ENCODE peak calls at places on chromosomes 16 and 17, in four cellular contexts. W, Z, P and E are unnamed samples.

GRCh38 chr17:72998343-72998742 is 94.1 kb downstream of the SLC39A11 start:
- DNase-seq in Z (no peak), W (no peak), P (no peak), E (no peak)

GRCh38 chr17:57486416-57486815 is 230.1 kb downstream of the MSI2 start:
- DNase-seq in P (no peak), W (no peak), Z (peak), E (no peak)

GRCh38 chr17:17205368-17206148 is 575 bp downstream of the PLD6 start:
- DNase-seq in P (peak), W (peak), Z (peak), E (peak)

GRCh38 chr17:79803997-79804855 is 7.3 kb upstream of the CBX8 start:
- DNase-seq in W (no peak), P (peak), Z (no peak), E (peak)

GRCh38 chr16:53865492-53865863 is 161.5 kb downstream of the FTO start:
- DNase-seq in Z (peak), P (peak), W (no peak), E (peak)

GRCh38 chr16:13435415-13435814 is 484.5 kb upstream of the ERCC4 start:
- DNase-seq in P (no peak), Z (no peak), W (no peak), E (no peak)

GRCh38 chr17:58325289-58325726 is 3.3 kb downstream of the TSPOAP1 start:
- DNase-seq in W (no peak), Z (no peak), P (no peak), E (no peak)

GRCh38 chr16:31138621-31139578 is 3.4 kb upstream of the PRSS8 start:
- DNase-seq in P (peak), Z (peak), W (peak), E (peak)

GRCh38 chr16:83940630-83941378 is 12.2 kb upstream of the OSGIN1 start:
- DNase-seq in P (no peak), W (no peak), Z (no peak), E (no peak)

GRCh38 chr17:420479-421175 is 68.0 kb upstream of the RPH3AL start:
- DNase-seq in P (no peak), W (no peak), Z (no peak), E (no peak)

GRCh38 chr16:31187808-31188189 is 7.9 kb downstream of the FUS start:
- DNase-seq in Z (no peak), P (no peak), W (no peak), E (no peak)

GRCh38 chr17:36135465-36135864 is 31.8 kb downstream of the CCL4 start:
- DNase-seq in W (no peak), P (no peak), Z (no peak), E (no peak)

GRCh38 chr17:80720624-80721577 is 176.3 kb downstream of the RPTOR start:
- DNase-seq in Z (peak), W (peak), P (peak), E (peak)

GRCh38 chr17:54992797-54993639 is 24.5 kb downstream of the STXBP4 start:
- DNase-seq in W (peak), P (peak), Z (peak), E (peak)

GRCh38 chr16:50591800-50592771 is 43.9 kb downstream of the NKD1 start:
- DNase-seq in W (no peak), P (no peak), Z (no peak), E (peak)

GRCh38 chr16:87053016-87053982 is 263.9 kb downstream of the C16orf95 start:
- DNase-seq in W (no peak), P (no peak), Z (no peak), E (no peak)

GRCh38 chr16:57555831-57556230 is 13.4 kb downstream of the ADGRG5 start:
- DNase-seq in W (no peak), Z (no peak), P (no peak), E (no peak)

GRCh38 chr17:57875109-57876022 is 25.5 kb upstream of the MRPS23 start:
- DNase-seq in P (peak), Z (peak), W (peak), E (peak)

GRCh38 chr16:56932588-56933265 is 785 bp downstream of the HERPUD1 start:
- DNase-seq in P (peak), W (peak), Z (peak), E (peak)

GRCh38 chr17:79003661-79004411 is 5.7 kb downstream of the CANT1 start:
- DNase-seq in P (no peak), Z (no peak), W (no peak), E (no peak)

GRCh38 chr16:89357460-89357859 is 132.9 kb downstream of the ANKRD11 start:
- DNase-seq in W (no peak), P (no peak), Z (no peak), E (no peak)

GRCh38 chr17:58575511-58575910 is 61.1 kb upstream of the MTMR4 start:
- DNase-seq in P (peak), Z (peak), W (peak), E (peak)

GRCh38 chr16:1639282-1639681 is 27.1 kb downstream of the CRAMP1 start:
- DNase-seq in W (no peak), Z (no peak), P (no peak), E (no peak)

GRCh38 chr16:68079616-68080344 is 5.4 kb upstream of the NFATC3 start:
- DNase-seq in W (no peak), Z (peak), P (peak), E (no peak)

GRCh38 chr16:70750893-70751467 is 50.0 kb downstream of the VAC14 start:
- DNase-seq in W (peak), Z (peak), P (peak), E (peak)

GRCh38 chr17:31291820-31292219 is 5.2 kb downstream of the OMG start:
- DNase-seq in Z (peak), P (no peak), W (peak), E (no peak)

GRCh38 chr16:81723098-81723723 is 55.9 kb upstream of the PLCG2 start:
- DNase-seq in Z (peak), P (peak), W (peak), E (peak)

GRCh38 chr16:8926827-8927226 is 36.9 kb downstream of the USP7 start:
- DNase-seq in W (no peak), Z (no peak), P (no peak), E (no peak)

GRCh38 chr17:50950002-50950877 is 84.1 kb upstream of the TOB1 start:
- DNase-seq in Z (peak), W (peak), P (peak), E (peak)

GRCh38 chr17:9020824-9021157 is 519 bp upstream of the NTN1 start:
- DNase-seq in P (no peak), W (no peak), Z (no peak), E (no peak)

GRCh38 chr17:16661217-16661616 is 7.6 kb upstream of the ZNF624 start:
- DNase-seq in Z (peak), W (no peak), P (no peak), E (peak)

GRCh38 chr17:56891751-56892150 is 22.1 kb downstream of the TRIM25 start:
- DNase-seq in P (no peak), Z (no peak), W (no peak), E (no peak)

GRCh38 chr16:84357191-84357651 is 11.1 kb upstream of the ATP2C2 start:
- DNase-seq in P (peak), Z (peak), W (peak), E (no peak)

GRCh38 chr17:67438669-67439068 is 61.6 kb downstream of the PITPNC1 start:
- DNase-seq in P (no peak), Z (no peak), W (no peak), E (no peak)

GRCh38 chr16:5505093-5505887 is 407.7 kb upstream of the EEF2KMT start:
- DNase-seq in P (no peak), Z (no peak), W (no peak), E (no peak)
- TF ChIP-seq CTCF in P (no peak), Z (no peak), W (no peak), E (no peak)

DNA sequence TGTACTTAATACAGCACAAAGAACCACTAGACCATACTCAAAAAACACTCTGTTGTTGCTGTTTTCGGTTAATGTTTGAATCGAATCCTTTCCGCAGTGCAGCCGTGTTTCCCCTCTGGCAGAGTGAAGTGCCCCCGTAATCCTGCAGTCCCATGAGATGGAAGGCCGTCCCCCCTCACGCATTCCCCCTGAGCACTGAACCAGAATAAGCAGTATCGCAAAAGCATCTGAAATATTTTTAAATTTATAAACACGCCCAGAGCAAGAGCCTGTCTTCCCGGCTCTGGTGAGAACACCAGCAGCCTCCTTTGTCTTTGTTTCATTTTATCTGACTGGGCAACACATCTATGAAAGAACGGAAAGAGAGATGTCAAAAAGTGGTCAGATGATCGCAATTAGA is 120.9 kb upstream of the ADAMTS18 start:
- DNase-seq in W (no peak), Z (no peak), P (no peak), E (no peak)
- H3K4me3 ChIP-seq in W (no peak), Z (peak), P (no peak), E (no peak)

GRCh38 chr17:66355510-66355909 is 53.1 kb downstream of the PRKCA start:
- DNase-seq in W (peak), P (peak), Z (no peak), E (no peak)
- TF ChIP-seq CTCF in W (no peak), P (no peak), Z (no peak), E (no peak)

DNA sequence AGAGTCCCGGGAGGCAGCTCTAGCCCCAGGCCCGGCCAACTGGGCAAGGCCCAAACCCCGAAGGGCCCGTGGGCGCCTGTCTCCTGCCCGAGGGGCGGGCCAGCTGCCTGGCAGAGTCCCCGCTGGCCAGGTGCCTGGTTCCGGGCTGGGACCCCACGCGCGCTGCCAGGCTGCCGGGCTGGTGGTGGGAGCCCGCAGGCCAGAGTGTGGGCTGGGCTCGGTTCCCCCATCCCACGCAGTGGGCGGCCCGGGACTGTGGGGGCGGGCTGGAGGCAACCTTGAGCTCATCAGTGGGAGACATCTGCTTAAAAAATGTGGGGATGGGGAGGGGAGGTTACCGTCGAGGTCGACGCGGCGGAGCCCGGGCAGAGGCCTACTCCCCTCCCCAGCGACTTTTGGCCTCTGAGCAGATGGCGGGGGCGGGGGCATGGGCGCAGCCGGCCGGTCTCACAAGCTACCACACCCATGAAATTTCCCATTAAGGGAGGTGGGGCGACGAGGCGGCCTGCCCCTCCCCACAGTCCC is 176.4 kb upstream of the GSE1 start:
- DNase-seq in W (no peak), P (peak), Z (no peak), E (peak)
- H3K4me3 ChIP-seq in W (no peak), P (no peak), Z (no peak), E (no peak)